ENCODE peak calls at places on chromosomes 11 and 22, in four cellular contexts. One of them, this sample, is unnamed.
A peak's percentile ranks its signal among the peaks of the same experiment; 100 is the strongest.

GRCh38 chr11:78884761-78885160 is 310.1 kb upstream of the NARS2 start:
- DNase-seq in WTC11: no peak
- DNase-seq in K562: no peak
- DNase-seq in HepG2: no peak
- DNase-seq in this sample: no peak

GRCh38 chr11:63635762-63636465 is 21.7 kb upstream of the PLAAT3 start:
- DNase-seq in WTC11: peak; percentile 82
- DNase-seq in K562: peak; percentile 63
- DNase-seq in HepG2: peak; percentile 47
- DNase-seq in this sample: peak; percentile 66

GRCh38 chr11:110148775-110149744 is 55.9 kb downstream of the ZC3H12C start:
- DNase-seq in WTC11: no peak
- DNase-seq in K562: peak; percentile 16
- DNase-seq in HepG2: no peak
- DNase-seq in this sample: no peak

GRCh38 chr11:122633219-122633829 is 22.2 kb upstream of the UBASH3B start:
- DNase-seq in WTC11: peak; percentile 23
- DNase-seq in K562: no peak
- DNase-seq in HepG2: peak; percentile 62
- DNase-seq in this sample: peak; percentile 46

GRCh38 chr11:108223449-108224149 is 732 bp downstream of the ATM start:
- DNase-seq in WTC11: no peak
- DNase-seq in K562: peak; percentile 56
- DNase-seq in HepG2: no peak
- DNase-seq in this sample: no peak

GRCh38 chr11:81224396-81224795 is 1509.3 kb downstream of the FAM181B start:
- DNase-seq in WTC11: no peak
- DNase-seq in K562: no peak
- DNase-seq in HepG2: no peak
- DNase-seq in this sample: no peak

GRCh38 chr11:6531267-6531752 is 34.2 kb downstream of the DNHD1 start:
- DNase-seq in WTC11: no peak
- DNase-seq in K562: peak; percentile 68
- DNase-seq in HepG2: peak; percentile 31
- DNase-seq in this sample: peak; percentile 46

GRCh38 chr11:1197431-1197885 is 25.4 kb upstream of the MUC5B start:
- DNase-seq in WTC11: peak; percentile 11
- DNase-seq in K562: no peak
- DNase-seq in HepG2: no peak
- DNase-seq in this sample: no peak

GRCh38 chr11:85665756-85666155 is 827 bp upstream of the CREBZF start:
- DNase-seq in WTC11: no peak
- DNase-seq in K562: no peak
- DNase-seq in HepG2: no peak
- DNase-seq in this sample: no peak

GRCh38 chr22:35476341-35476740 is 64.3 kb upstream of the RASD2 start:
- DNase-seq in WTC11: no peak
- DNase-seq in K562: no peak
- DNase-seq in HepG2: no peak
- DNase-seq in this sample: no peak

GRCh38 chr11:32569313-32569881 is 14.2 kb upstream of the EIF3M start:
- DNase-seq in WTC11: no peak
- DNase-seq in K562: no peak
- DNase-seq in HepG2: no peak
- DNase-seq in this sample: no peak

GRCh38 chr22:24423519-24424000 is 3.8 kb upstream of the ADORA2A start:
- DNase-seq in WTC11: peak; percentile 69
- DNase-seq in K562: peak; percentile 85
- DNase-seq in HepG2: no peak
- DNase-seq in this sample: peak; percentile 94

GRCh38 chr11:2930705-2931415 is 1.6 kb upstream of the PHLDA2 start:
- DNase-seq in WTC11: peak; percentile 95
- DNase-seq in K562: peak; percentile 77
- DNase-seq in HepG2: peak; percentile 68
- DNase-seq in this sample: peak; percentile 53

GRCh38 chr11:87081358-87081757 is 43.6 kb downstream of the TMEM135 start:
- DNase-seq in WTC11: no peak
- DNase-seq in K562: no peak
- DNase-seq in HepG2: no peak
- DNase-seq in this sample: no peak

GRCh38 chr11:3823303-3823702 is 14.9 kb downstream of the PGAP2 start:
- DNase-seq in WTC11: no peak
- DNase-seq in K562: no peak
- DNase-seq in HepG2: no peak
- DNase-seq in this sample: no peak

GRCh38 chr22:22893891-22894739 is 6.5 kb downstream of the IGLL5 start:
- DNase-seq in WTC11: no peak
- DNase-seq in K562: peak; percentile 60
- DNase-seq in HepG2: no peak
- DNase-seq in this sample: no peak

GRCh38 chr11:66100272-66101037 is 30.4 kb downstream of the PACS1 start:
- DNase-seq in WTC11: no peak
- DNase-seq in K562: no peak
- DNase-seq in HepG2: no peak
- DNase-seq in this sample: no peak

GRCh38 chr11:12868315-12869073 is 140.6 kb upstream of the RASSF10 start:
- DNase-seq in WTC11: no peak
- DNase-seq in K562: no peak
- DNase-seq in HepG2: no peak
- DNase-seq in this sample: no peak

GRCh38 chr11:60900673-60901404 is 5.5 kb downstream of the PRPF19 start:
- DNase-seq in WTC11: no peak
- DNase-seq in K562: no peak
- DNase-seq in HepG2: no peak
- DNase-seq in this sample: no peak
- TF ChIP-seq ELF4 in WTC11: no peak
- TF ChIP-seq ELF4 in K562: no peak
- TF ChIP-seq ELF4 in HepG2: no peak
- TF ChIP-seq ELF4 in this sample: no peak

GRCh38 chr22:37304595-37305343 is 22.5 kb downstream of the CYTH4 start:
- DNase-seq in WTC11: no peak
- DNase-seq in K562: peak; percentile 32
- DNase-seq in HepG2: peak; percentile 22
- DNase-seq in this sample: no peak
- TF ChIP-seq ELF4 in WTC11: no peak
- TF ChIP-seq ELF4 in K562: no peak
- TF ChIP-seq ELF4 in HepG2: no peak
- TF ChIP-seq ELF4 in this sample: no peak

DNA sequence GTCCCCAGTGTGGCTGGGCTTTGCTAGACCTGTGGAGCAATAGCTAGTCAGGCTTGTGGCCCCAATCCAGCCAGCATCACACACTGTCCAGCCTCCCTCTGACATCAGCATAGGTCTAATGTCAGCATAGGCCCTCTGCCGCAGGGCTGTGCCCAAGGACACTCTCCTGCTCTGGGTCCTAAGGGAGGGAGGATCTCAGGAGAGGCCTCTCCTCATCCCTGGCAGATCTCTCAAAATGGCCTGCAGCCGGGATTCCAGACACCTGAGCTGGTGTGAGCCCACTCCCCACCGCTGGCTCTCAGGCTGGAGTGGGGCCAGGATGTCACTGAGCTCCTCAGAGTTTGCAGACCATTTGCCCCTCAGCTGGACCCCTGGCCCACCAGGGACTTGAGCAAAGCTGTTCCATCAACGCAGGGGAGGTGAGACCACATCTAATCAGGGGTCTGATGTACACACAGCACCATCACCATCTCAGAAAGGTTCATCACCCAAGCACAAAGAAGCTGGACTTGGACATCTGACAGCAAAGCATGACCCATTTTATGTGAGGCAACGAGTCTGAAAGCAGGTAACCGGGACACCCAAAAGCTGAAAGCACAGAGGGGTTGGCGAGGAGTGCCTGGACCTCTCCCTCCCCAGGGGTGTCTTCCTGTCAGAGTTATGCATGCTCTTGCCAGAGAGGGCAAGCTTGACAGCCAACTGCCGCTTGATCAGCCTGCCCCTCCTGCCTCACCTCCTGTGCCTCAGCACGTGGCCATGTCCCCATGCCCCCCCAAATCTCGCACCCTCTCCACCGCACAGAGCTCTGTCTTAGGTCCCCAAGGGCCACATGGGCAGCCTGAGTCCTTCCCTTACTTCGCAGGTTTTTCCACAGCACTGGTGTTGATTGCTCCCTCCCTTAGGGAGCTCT is 69.7 kb upstream of the SEPTIN5 start:
- DNase-seq in WTC11: no peak
- DNase-seq in K562: peak; percentile 79
- DNase-seq in HepG2: no peak
- DNase-seq in this sample: no peak
- TF ChIP-seq ELF4 in WTC11: no peak
- TF ChIP-seq ELF4 in K562: no peak
- TF ChIP-seq ELF4 in HepG2: no peak
- TF ChIP-seq ELF4 in this sample: no peak

DNA sequence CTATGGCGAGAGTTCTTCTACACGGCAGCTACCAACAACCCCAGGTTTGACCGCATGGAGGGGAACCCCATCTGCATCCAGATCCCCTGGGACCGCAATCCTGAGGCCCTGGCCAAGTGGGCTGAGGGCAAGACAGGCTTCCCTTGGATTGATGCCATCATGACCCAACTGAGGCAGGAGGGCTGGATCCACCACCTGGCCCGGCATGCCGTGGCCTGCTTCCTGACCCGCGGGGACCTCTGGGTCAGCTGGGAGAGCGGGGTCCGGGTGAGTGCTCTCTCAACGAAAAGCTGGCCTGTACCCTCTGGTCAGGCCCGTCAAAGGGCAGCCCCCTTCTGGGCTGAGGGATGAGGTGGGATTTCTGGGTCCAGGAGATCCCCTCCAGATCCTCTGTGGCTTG is 15.9 kb upstream of the MAPK8IP1 start:
- DNase-seq in WTC11: no peak
- DNase-seq in K562: no peak
- DNase-seq in HepG2: no peak
- DNase-seq in this sample: no peak
- TF ChIP-seq ELF4 in WTC11: no peak
- TF ChIP-seq ELF4 in K562: no peak
- TF ChIP-seq ELF4 in HepG2: no peak
- TF ChIP-seq ELF4 in this sample: no peak

GRCh38 chr22:30457964-30458363 is 13.9 kb downstream of the SEC14L3 start:
- DNase-seq in WTC11: no peak
- DNase-seq in K562: no peak
- DNase-seq in HepG2: no peak
- DNase-seq in this sample: no peak

GRCh38 chr22:30459206-30460052 is 12.4 kb downstream of the SEC14L3 start:
- DNase-seq in WTC11: peak; percentile 50
- DNase-seq in K562: peak; percentile 21
- DNase-seq in HepG2: peak; percentile 12
- DNase-seq in this sample: no peak

GRCh38 chr22:30452861-30453260 is 19.0 kb downstream of the SEC14L3 start:
- DNase-seq in WTC11: no peak
- DNase-seq in K562: no peak
- DNase-seq in HepG2: no peak
- DNase-seq in this sample: no peak

DNA sequence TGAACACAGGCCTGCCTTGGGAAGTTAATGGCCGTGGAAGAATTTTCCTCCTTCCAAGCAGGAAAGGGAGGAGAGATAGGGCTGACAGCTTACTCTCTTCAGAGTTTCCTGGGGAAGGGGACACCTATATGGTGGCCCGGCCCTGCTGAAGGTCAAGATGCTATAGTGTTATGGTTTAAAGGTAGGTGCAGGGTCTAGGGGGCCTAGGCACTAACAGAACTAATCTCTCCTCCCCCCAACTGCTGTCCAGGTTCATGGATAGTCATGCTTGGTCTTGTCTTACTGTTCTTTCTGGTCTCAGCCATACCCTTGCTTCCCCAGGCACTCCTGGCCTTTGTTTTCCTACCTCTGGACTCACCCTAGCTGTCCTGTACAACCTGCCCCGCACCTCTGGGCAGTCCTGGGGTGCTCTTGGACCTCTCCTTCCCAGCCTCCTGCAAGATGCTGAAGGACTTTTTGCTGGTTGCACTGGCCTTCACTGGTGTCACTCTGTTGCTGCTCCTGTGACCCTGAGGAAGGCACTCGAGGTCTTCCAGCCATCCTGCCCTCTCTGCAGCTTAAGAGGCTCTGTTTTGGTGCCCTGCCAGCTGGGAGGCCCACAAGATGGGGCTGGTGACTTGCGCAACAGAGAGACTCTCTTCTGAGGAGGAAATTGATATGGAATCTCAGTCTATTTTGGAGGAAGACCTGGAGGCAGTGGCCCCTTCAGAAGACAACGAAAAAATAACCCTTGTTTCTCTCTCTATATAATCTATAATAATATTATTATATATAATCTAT is 17.9 kb downstream of the SEC14L3 start:
- DNase-seq in WTC11: no peak
- DNase-seq in K562: no peak
- DNase-seq in HepG2: no peak
- DNase-seq in this sample: no peak
- TF ChIP-seq ELF4 in WTC11: no peak
- TF ChIP-seq ELF4 in K562: no peak
- TF ChIP-seq ELF4 in HepG2: no peak
- TF ChIP-seq ELF4 in this sample: no peak

GRCh38 chr22:45686004-45686403 is 14.4 kb downstream of the ATXN10 start:
- DNase-seq in WTC11: no peak
- DNase-seq in K562: no peak
- DNase-seq in HepG2: no peak
- DNase-seq in this sample: no peak

GRCh38 chr22:45686842-45687241 is 15.2 kb downstream of the ATXN10 start:
- DNase-seq in WTC11: no peak
- DNase-seq in K562: no peak
- DNase-seq in HepG2: no peak
- DNase-seq in this sample: no peak

GRCh38 chr22:45690008-45690407 is 18.4 kb downstream of the ATXN10 start:
- DNase-seq in WTC11: no peak
- DNase-seq in K562: no peak
- DNase-seq in HepG2: no peak
- DNase-seq in this sample: no peak

GRCh38 chr22:45689195-45689594 is 17.6 kb downstream of the ATXN10 start:
- DNase-seq in WTC11: no peak
- DNase-seq in K562: no peak
- DNase-seq in HepG2: no peak
- DNase-seq in this sample: no peak

DNA sequence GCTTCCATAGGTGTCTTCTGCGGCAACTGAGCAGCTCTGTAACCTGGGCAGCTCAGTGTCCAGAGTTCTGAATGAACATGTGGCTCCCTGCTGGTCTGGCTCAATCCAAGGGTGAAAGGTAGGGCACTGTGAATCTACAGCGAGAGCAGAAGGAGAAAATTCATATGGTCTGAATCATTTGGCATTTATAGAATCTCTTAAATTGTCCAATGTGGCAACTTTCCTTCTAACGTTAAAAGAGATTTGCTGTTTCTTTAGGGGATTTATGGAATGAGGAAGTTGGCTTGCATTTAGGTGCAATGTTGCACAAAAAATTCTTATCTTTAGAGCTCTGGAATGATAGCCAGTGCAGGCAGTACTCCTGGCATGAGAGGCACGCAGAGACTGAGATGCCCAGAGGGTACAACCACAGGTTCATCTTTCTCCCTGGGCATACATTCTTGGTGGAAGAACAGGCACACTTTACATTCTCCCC is 17.0 kb downstream of the ATXN10 start:
- DNase-seq in WTC11: no peak
- DNase-seq in K562: no peak
- DNase-seq in HepG2: no peak
- DNase-seq in this sample: no peak
- TF ChIP-seq ELF4 in WTC11: no peak
- TF ChIP-seq ELF4 in K562: no peak
- TF ChIP-seq ELF4 in HepG2: no peak
- TF ChIP-seq ELF4 in this sample: no peak

This sample was measured in HEK293T.